ENCODE peak calls at places on chromosomes 13 and 19, in ten cellular contexts. N is coronary artery; B is stomach; P is mesendoderm; O is transverse colon; F is sigmoid colon; Y is CD8-positive, alpha-beta T cell; E is CD4-positive, alpha-beta T cell; D is fibroblast of lung; K is OCI-LY7. Q is an unnamed sample.

GRCh38 chr19:4186087-4186993 is 3.9 kb downstream of the ANKRD24 start:
- DNase-seq in N (no peak), B (peak), P (peak), O (peak), F (no peak), Y (peak), E (peak), D (peak), K (peak), Q (peak)

GRCh38 chr19:35609881-35610353 is 2.6 kb upstream of the HAUS5 start:
- DNase-seq in N (no peak), B (no peak), P (no peak), O (no peak), F (no peak), Y (no peak), E (peak), D (no peak), K (peak), Q (no peak)

GRCh38 chr13:65965496-65965895 is 1264.6 kb downstream of the PCDH9 start:
- DNase-seq in N (no peak), B (no peak), P (no peak), O (no peak), F (no peak), Y (no peak), E (no peak), D (peak), K (no peak), Q (no peak)

GRCh38 chr13:75635621-75636338 is at the start of gene LMO7:
- DNase-seq in N (peak), B (peak), P (peak), O (peak), F (peak), Y (peak), E (peak), D (no peak), K (peak), Q (no peak)

GRCh38 chr13:108328848-108329247 is 59.3 kb downstream of the TNFSF13B start:
- DNase-seq in N (no peak), B (no peak), P (no peak), O (no peak), F (no peak), Y (no peak), E (no peak), D (no peak), K (peak), Q (no peak)

GRCh38 chr13:99061411-99061810 is 83.5 kb upstream of the DOCK9 start:
- DNase-seq in N (no peak), B (no peak), P (no peak), O (no peak), F (no peak), Y (no peak), E (no peak), D (no peak), K (no peak), Q (no peak)

GRCh38 chr19:10602330-10603083 is 15.4 kb upstream of the AP1M2 start:
- DNase-seq in N (peak), B (peak), P (peak), O (peak), F (peak), Y (peak), E (peak), D (peak), K (peak), Q (peak)

GRCh38 chr19:28465317-28466086 is 747.4 kb downstream of the UQCRFS1 start:
- DNase-seq in N (peak), B (no peak), P (peak), O (no peak), F (peak), Y (no peak), E (no peak), D (no peak), K (peak), Q (no peak)

GRCh38 chr19:24086974-24087595 is at the start of gene ZNF254:
- DNase-seq in N (peak), B (peak), P (peak), O (peak), F (peak), Y (peak), E (peak), D (peak), K (peak), Q (peak)

GRCh38 chr13:28161370-28161769 is 23.0 kb downstream of the PAN3 start:
- DNase-seq in N (no peak), B (no peak), P (peak), O (peak), F (no peak), Y (no peak), E (no peak), D (no peak), K (no peak), Q (no peak)

GRCh38 chr19:23436318-23436717 is 41.0 kb upstream of the ZNF91 start:
- DNase-seq in N (no peak), B (no peak), P (peak), O (no peak), F (no peak), Y (no peak), E (no peak), D (no peak), K (peak), Q (peak)

GRCh38 chr13:99909836-99910619 is 61.5 kb downstream of the ZIC5 start:
- DNase-seq in N (no peak), B (peak), P (no peak), O (no peak), F (no peak), Y (no peak), E (no peak), D (no peak), K (no peak), Q (no peak)

GRCh38 chr13:76023644-76024043 is 387.5 kb downstream of the LMO7 start:
- DNase-seq in N (no peak), B (no peak), P (peak), O (no peak), F (no peak), Y (no peak), E (no peak), D (no peak), K (no peak), Q (no peak)

GRCh38 chr19:4075373-4075772 is 8.7 kb upstream of the ZBTB7A start:
- DNase-seq in N (no peak), B (no peak), P (no peak), O (no peak), F (no peak), Y (no peak), E (no peak), D (no peak), K (no peak), Q (no peak)

GRCh38 chr13:42073683-42074082 is 25.2 kb downstream of the DGKH start:
- DNase-seq in N (no peak), B (no peak), P (no peak), O (no peak), F (no peak), Y (no peak), E (no peak), D (no peak), K (no peak), Q (no peak)

GRCh38 chr19:29587518-29587986 is 18.5 kb upstream of the POP4 start:
- DNase-seq in N (no peak), B (no peak), P (no peak), O (peak), F (no peak), Y (peak), E (peak), D (no peak), K (no peak), Q (no peak)

GRCh38 chr19:42440357-42441046 is 2.2 kb downstream of the CXCL17 start:
- DNase-seq in N (no peak), B (peak), P (peak), O (peak), F (peak), Y (peak), E (peak), D (peak), K (peak), Q (peak)

GRCh38 chr19:11963566-11964355 is 1.1 kb upstream of the ZNF763 start:
- DNase-seq in N (peak), B (peak), P (peak), O (peak), F (peak), Y (peak), E (peak), D (peak), K (peak), Q (peak)

GRCh38 chr13:35139591-35139990 is 197.5 kb downstream of the NBEA start:
- DNase-seq in N (no peak), B (no peak), P (no peak), O (no peak), F (no peak), Y (no peak), E (no peak), D (peak), K (no peak), Q (no peak)

GRCh38 chr13:46334008-46334407 is 53.0 kb downstream of the RUBCNL start:
- DNase-seq in N (no peak), B (no peak), P (no peak), O (no peak), F (no peak), Y (no peak), E (no peak), D (no peak), K (peak), Q (no peak)

GRCh38 chr13:26503826-26504594 is 53.5 kb upstream of the WASF3 start:
- DNase-seq in N (no peak), B (no peak), P (no peak), O (no peak), F (peak), Y (no peak), E (no peak), D (no peak), K (no peak), Q (no peak)

GRCh38 chr13:31236211-31236786 is 36.5 kb downstream of the B3GLCT start:
- DNase-seq in N (no peak), B (no peak), P (peak), O (no peak), F (no peak), Y (no peak), E (no peak), D (peak), K (peak), Q (peak)

GRCh38 chr19:5994407-5995165 is 16.6 kb upstream of the RANBP3 start:
- DNase-seq in N (no peak), B (no peak), P (no peak), O (no peak), F (no peak), Y (no peak), E (no peak), D (no peak), K (no peak), Q (no peak)

GRCh38 chr19:4208385-4209094 is 20.8 kb upstream of the EBI3 start:
- DNase-seq in N (no peak), B (no peak), P (peak), O (peak), F (no peak), Y (no peak), E (no peak), D (no peak), K (peak), Q (peak)

GRCh38 chr19:5974721-5975387 is 3.1 kb downstream of the RANBP3 start:
- DNase-seq in N (no peak), B (no peak), P (no peak), O (no peak), F (no peak), Y (peak), E (no peak), D (no peak), K (peak), Q (no peak)

GRCh38 chr13:71240906-71241305 is 626.1 kb downstream of the DACH1 start:
- DNase-seq in N (no peak), B (no peak), P (peak), O (no peak), F (no peak), Y (no peak), E (no peak), D (peak), K (no peak), Q (no peak)

GRCh38 chr19:43584484-43584883 is 8.9 kb downstream of the PINLYP start:
- DNase-seq in N (no peak), B (no peak), P (no peak), O (no peak), F (no peak), Y (no peak), E (no peak), D (no peak), K (no peak), Q (no peak)

GRCh38 chr13:54637377-54637776 is 1608.8 kb downstream of the OLFM4 start:
- DNase-seq in N (no peak), B (no peak), P (peak), O (no peak), F (no peak), Y (no peak), E (no peak), D (peak), K (no peak), Q (no peak)

GRCh38 chr13:35694549-35695233 is 218.2 kb upstream of the MAB21L1 start:
- DNase-seq in N (no peak), B (no peak), P (no peak), O (no peak), F (no peak), Y (no peak), E (no peak), D (no peak), K (no peak), Q (no peak)

GRCh38 chr13:100825551-100825950 is 151.0 kb upstream of the TMTC4 start:
- DNase-seq in N (no peak), B (no peak), P (no peak), O (no peak), F (no peak), Y (no peak), E (no peak), D (no peak), K (no peak), Q (no peak)

GRCh38 chr19:43464089-43464775 is 1.2 kb downstream of the LYPD3 start:
- DNase-seq in N (no peak), B (peak), P (no peak), O (peak), F (no peak), Y (peak), E (peak), D (no peak), K (peak), Q (peak)

GRCh38 chr13:46926856-46927625 is 30.2 kb upstream of the HTR2A start:
- DNase-seq in N (no peak), B (no peak), P (peak), O (no peak), F (no peak), Y (no peak), E (no peak), D (peak), K (no peak), Q (no peak)

GRCh38 chr13:110834572-110834971 is 80.3 kb downstream of the ANKRD10 start:
- DNase-seq in N (no peak), B (no peak), P (peak), O (no peak), F (no peak), Y (no peak), E (no peak), D (no peak), K (no peak), Q (no peak)

DNA sequence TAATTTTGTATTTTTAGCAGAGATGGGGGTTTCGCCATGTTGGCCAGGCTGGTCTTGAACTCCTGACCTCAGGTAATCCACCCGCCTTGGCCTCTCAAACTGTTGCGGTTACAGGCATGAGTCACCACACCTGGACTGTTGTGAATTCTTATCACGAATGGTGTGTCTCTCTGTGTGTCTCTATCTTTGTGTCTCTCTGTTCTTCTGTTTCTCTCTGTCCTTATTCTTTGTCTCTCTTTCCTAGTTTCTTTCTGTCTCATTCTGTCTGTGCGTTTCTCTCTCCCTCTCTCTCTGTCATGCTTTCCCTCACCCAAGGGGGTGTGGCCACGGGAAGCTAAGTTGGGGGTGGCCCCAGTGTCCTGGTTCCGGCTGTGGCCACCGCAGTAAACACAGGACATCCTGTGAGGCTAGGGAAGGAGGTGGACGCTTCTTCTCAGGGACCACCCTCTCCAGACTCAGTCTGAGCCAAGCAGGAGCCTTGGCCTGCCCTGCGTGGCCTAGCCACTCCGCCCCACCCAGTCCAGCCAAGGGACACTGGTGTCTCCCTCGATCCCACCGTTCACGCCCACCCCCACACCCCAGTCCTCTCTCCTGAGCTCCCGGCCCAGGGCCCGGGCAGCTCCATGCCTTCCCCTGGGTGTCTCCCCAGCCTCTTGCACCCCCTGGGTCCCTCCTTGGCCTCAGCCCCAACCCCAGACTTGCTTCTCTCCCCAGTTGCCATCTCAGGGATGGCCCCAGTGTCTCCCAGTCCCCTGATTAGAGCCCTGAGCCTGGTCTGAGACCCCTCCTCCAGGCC is 3.9 kb upstream of the PRX start:
- DNase-seq in N (no peak), B (peak), P (no peak), O (peak), F (peak), Y (no peak), E (no peak), D (no peak), K (peak), Q (no peak)
- H3K27ac ChIP-seq in N (no peak), B (peak), P (no peak), O (peak), F (peak), Y (no peak), E (no peak), D (no peak), K (peak), Q (no peak)

DNA sequence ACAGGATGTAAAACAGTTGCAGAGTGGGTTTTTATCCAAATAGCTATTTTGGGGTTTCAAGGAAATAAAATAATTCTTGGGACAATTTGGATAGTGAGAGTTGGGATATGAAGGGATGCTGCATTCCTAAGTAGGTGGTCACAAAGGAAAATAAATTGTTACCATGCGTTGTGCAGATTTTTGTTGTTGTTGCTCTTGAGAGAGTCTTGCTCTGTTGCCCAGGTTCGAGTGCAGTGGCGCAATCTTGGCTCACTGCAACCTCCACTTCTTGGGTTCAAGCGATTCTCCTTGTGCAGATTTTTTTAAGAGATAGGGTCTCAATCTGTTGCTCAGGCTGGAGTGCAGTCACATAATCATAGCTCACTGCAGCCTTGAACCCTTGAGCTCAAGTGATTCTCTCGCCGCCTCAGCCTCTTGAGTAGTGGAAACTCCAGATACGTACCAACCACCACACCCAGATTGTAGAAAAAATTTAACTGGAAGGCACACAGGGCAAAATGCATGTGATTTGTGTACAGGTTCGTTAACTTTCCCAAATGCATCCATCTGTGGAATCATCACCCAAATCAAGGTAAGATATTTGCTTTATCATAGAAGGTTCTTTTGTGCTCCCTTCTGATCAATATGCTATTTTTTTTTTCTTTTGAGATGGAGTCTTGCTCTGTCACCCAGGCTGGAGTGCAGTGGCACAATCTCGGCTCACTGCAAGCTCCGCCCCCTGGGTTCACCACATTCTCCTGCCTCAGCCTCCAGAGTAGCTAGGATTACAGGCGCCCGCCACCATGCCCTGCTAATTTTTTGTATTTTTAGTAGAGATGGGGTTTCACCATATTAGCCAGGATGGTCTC is 16.0 kb downstream of the SLC1A5 start:
- DNase-seq in N (no peak), B (no peak), P (no peak), O (no peak), F (no peak), Y (no peak), E (no peak), D (no peak), K (no peak), Q (peak)
- H3K27ac ChIP-seq in N (no peak), B (no peak), P (no peak), O (no peak), F (no peak), Y (no peak), E (no peak), D (no peak), K (no peak), Q (no peak)

GRCh38 chr13:113493315-113493951 is 2.9 kb upstream of the DCUN1D2 start:
- DNase-seq in N (no peak), B (no peak), P (peak), O (no peak), F (no peak), Y (no peak), E (no peak), D (peak), K (no peak), Q (peak)
- H3K27ac ChIP-seq in N (peak), B (peak), P (peak), O (peak), F (peak), Y (no peak), E (peak), D (peak), K (no peak), Q (peak)

GRCh38 chr19:2221250-2221831 is 14.8 kb downstream of the PLEKHJ1 start:
- DNase-seq in N (no peak), B (no peak), P (no peak), O (no peak), F (no peak), Y (no peak), E (no peak), D (peak), K (no peak), Q (no peak)
- H3K27ac ChIP-seq in N (no peak), B (no peak), P (no peak), O (no peak), F (peak), Y (no peak), E (no peak), D (no peak), K (no peak), Q (no peak)

GRCh38 chr19:15294591-15294990 is 37.7 kb downstream of the BRD4 start:
- DNase-seq in N (no peak), B (no peak), P (no peak), O (no peak), F (no peak), Y (no peak), E (no peak), D (no peak), K (no peak), Q (no peak)
- H3K27ac ChIP-seq in N (peak), B (no peak), P (no peak), O (peak), F (peak), Y (no peak), E (no peak), D (peak), K (peak), Q (peak)

GRCh38 chr13:85653681-85654080 is 145.5 kb downstream of the SLITRK6 start:
- DNase-seq in N (no peak), B (no peak), P (no peak), O (no peak), F (no peak), Y (no peak), E (no peak), D (no peak), K (no peak), Q (no peak)

GRCh38 chr13:85651440-85651839 is 147.8 kb downstream of the SLITRK6 start:
- DNase-seq in N (no peak), B (no peak), P (no peak), O (no peak), F (no peak), Y (no peak), E (no peak), D (no peak), K (no peak), Q (no peak)

GRCh38 chr13:85652536-85652935 is 146.7 kb downstream of the SLITRK6 start:
- DNase-seq in N (no peak), B (no peak), P (no peak), O (no peak), F (no peak), Y (no peak), E (no peak), D (no peak), K (no peak), Q (no peak)

GRCh38 chr13:85654227-85654626 is 145.0 kb downstream of the SLITRK6 start:
- DNase-seq in N (no peak), B (no peak), P (peak), O (no peak), F (no peak), Y (no peak), E (no peak), D (no peak), K (no peak), Q (no peak)

DNA sequence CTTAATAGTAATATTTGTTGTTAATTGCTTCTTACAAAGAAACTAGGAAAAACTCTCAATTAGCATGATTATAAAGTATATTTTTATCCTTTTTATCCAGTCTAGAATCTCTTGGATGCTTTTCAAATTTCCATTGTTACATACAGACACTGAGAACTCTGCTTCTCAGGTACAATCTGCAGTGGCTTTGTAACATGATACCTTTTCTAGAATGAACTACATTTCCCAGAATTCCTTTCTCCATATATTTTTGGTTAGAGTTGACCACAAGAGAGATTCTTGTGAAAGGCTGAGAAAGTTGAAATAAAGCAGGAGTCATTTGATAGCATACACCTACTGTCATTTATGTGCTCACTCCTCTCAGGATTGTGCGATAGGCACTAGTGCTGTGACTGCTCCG is 148.6 kb downstream of the SLITRK6 start:
- DNase-seq in N (no peak), B (no peak), P (peak), O (no peak), F (no peak), Y (no peak), E (no peak), D (no peak), K (no peak), Q (no peak)
- H3K27ac ChIP-seq in N (no peak), B (no peak), P (no peak), O (no peak), F (no peak), Y (no peak), E (no peak), D (no peak), K (no peak), Q (no peak)

Q was measured in Karpas-422.